ENCODE peak calls at places on chromosomes 11 and 22, in eight cellular contexts. O is nucleus accumbens; D is H4; C is Kasumi-1; H is activated CD4-positive, alpha-beta T cell treated with anti-CD3 and anti-CD28 coated beads, Interleukin-2, amount 50 U/mL, for 1 hour; E is AG09309; X is psoas muscle; V is stimulated activated CD4-positive, alpha-beta T cell treated with anti-CD3 and anti-CD28 coated beads, Interleukin-15, amount 100 ng/mL, for 24 hours. Z is an unnamed sample.

GRCh38 chr22:33389927-33390326 is 331.7 kb upstream of the SYN3 start:
- DNase-seq in O (no peak), D (no peak), C (no peak), H (no peak), E (no peak), X (no peak), V (no peak), Z (no peak)

GRCh38 chr11:15937601-15938361 is 418.6 kb downstream of the SOX6 start:
- DNase-seq in O (no peak), D (no peak), C (no peak), H (no peak), E (no peak), X (no peak), V (no peak), Z (no peak)

GRCh38 chr11:1392561-1392960 is 2.8 kb downstream of the BRSK2 start:
- DNase-seq in O (no peak), D (no peak), C (no peak), H (no peak), E (no peak), X (no peak), V (no peak), Z (no peak)

GRCh38 chr11:20161923-20162322 is 1.6 kb upstream of the DBX1 start:
- DNase-seq in O (no peak), D (no peak), C (no peak), H (no peak), E (no peak), X (no peak), V (no peak), Z (no peak)

GRCh38 chr22:46693634-46694422 is 44.2 kb downstream of the CERK start:
- DNase-seq in O (no peak), D (no peak), C (no peak), H (no peak), E (no peak), X (no peak), V (no peak), Z (no peak)

GRCh38 chr11:131687291-131688055 is 317.1 kb downstream of the NTM start:
- DNase-seq in O (no peak), D (no peak), C (no peak), H (no peak), E (no peak), X (no peak), V (no peak), Z (no peak)

GRCh38 chr22:47090591-47091240 is 328.3 kb downstream of the TBC1D22A start:
- DNase-seq in O (no peak), D (no peak), C (no peak), H (peak; percentile 32), E (peak; percentile 11), X (no peak), V (peak; percentile 14), Z (no peak)

GRCh38 chr11:61996933-61997332 is 29.5 kb upstream of the FTH1 start:
- DNase-seq in O (peak; percentile 66), D (no peak), C (no peak), H (no peak), E (no peak), X (no peak), V (no peak), Z (no peak)

GRCh38 chr11:73201249-73201648 is 16.8 kb upstream of the P2RY2 start:
- DNase-seq in O (no peak), D (no peak), C (no peak), H (no peak), E (no peak), X (no peak), V (no peak), Z (no peak)

GRCh38 chr11:12963789-12964536 is 45.2 kb upstream of the RASSF10 start:
- DNase-seq in O (peak; percentile 48), D (peak; percentile 69), C (peak; percentile 52), H (peak; percentile 54), E (no peak), X (peak; percentile 56), V (peak; percentile 74), Z (no peak)

GRCh38 chr22:30183861-30184278 is 62.7 kb downstream of the LIF start:
- DNase-seq in O (no peak), D (no peak), C (no peak), H (no peak), E (no peak), X (no peak), V (no peak), Z (no peak)

GRCh38 chr11:69320326-69320725 is 26.4 kb downstream of the MYEOV start:
- DNase-seq in O (no peak), D (no peak), C (no peak), H (no peak), E (no peak), X (no peak), V (no peak), Z (no peak)

GRCh38 chr11:19049351-19049750 is 11.2 kb downstream of the MRGPRX2 start:
- DNase-seq in O (no peak), D (no peak), C (no peak), H (no peak), E (no peak), X (no peak), V (no peak), Z (no peak)

GRCh38 chr11:115958089-115959000 is 454.1 kb upstream of the CADM1 start:
- DNase-seq in O (no peak), D (no peak), C (no peak), H (no peak), E (no peak), X (no peak), V (no peak), Z (no peak)

GRCh38 chr11:133659542-133660201 is 127.4 kb upstream of the OPCML start:
- DNase-seq in O (no peak), D (no peak), C (no peak), H (no peak), E (no peak), X (no peak), V (no peak), Z (no peak)

GRCh38 chr11:1843796-1844195 is 5.0 kb downstream of the TNNI2 start:
- DNase-seq in O (no peak), D (no peak), C (no peak), H (no peak), E (no peak), X (no peak), V (no peak), Z (no peak)

GRCh38 chr11:60130496-60130895 is 42.0 kb downstream of the MS4A2 start:
- DNase-seq in O (no peak), D (no peak), C (peak; percentile 70), H (no peak), E (no peak), X (no peak), V (peak; percentile 12), Z (peak; percentile 20)

GRCh38 chr22:49756201-49756600 is 71.5 kb downstream of the BRD1 start:
- DNase-seq in O (no peak), D (no peak), C (no peak), H (no peak), E (no peak), X (no peak), V (no peak), Z (no peak)

GRCh38 chr11:2932850-2933251 is 3.6 kb upstream of the PHLDA2 start:
- DNase-seq in O (no peak), D (peak; percentile 80), C (no peak), H (no peak), E (no peak), X (no peak), V (no peak), Z (no peak)

GRCh38 chr11:79156031-79156430 is 284.8 kb downstream of the TENM4 start:
- DNase-seq in O (no peak), D (no peak), C (no peak), H (no peak), E (no peak), X (no peak), V (no peak), Z (no peak)

GRCh38 chr11:114059278-114059983 is at the start of gene ZBTB16:
- DNase-seq in O (peak; percentile 93), D (no peak), C (peak; percentile 5), H (peak; percentile 53), E (no peak), X (peak; percentile 90), V (peak; percentile 64), Z (peak; percentile 86)

GRCh38 chr22:31938258-31938657 is 6.1 kb upstream of the YWHAH start:
- DNase-seq in O (peak; percentile 36), D (no peak), C (no peak), H (no peak), E (no peak), X (no peak), V (no peak), Z (no peak)

GRCh38 chr22:50314081-50314454 is 6.6 kb upstream of the PLXNB2 start:
- DNase-seq in O (no peak), D (no peak), C (no peak), H (no peak), E (no peak), X (no peak), V (no peak), Z (no peak)

GRCh38 chr11:124899376-124900145 is 1.9 kb upstream of the ROBO4 start:
- DNase-seq in O (no peak), D (no peak), C (no peak), H (no peak), E (no peak), X (no peak), V (no peak), Z (no peak)

GRCh38 chr11:75858613-75859012 is 43.6 kb downstream of the UVRAG start:
- DNase-seq in O (no peak), D (no peak), C (no peak), H (no peak), E (peak; percentile 29), X (no peak), V (no peak), Z (no peak)

GRCh38 chr11:563812-564578 is 3.2 kb downstream of the RASSF7 start:
- DNase-seq in O (no peak), D (no peak), C (no peak), H (no peak), E (no peak), X (no peak), V (no peak), Z (no peak)

GRCh38 chr11:123458501-123458900 is 28.4 kb downstream of the GRAMD1B start:
- DNase-seq in O (no peak), D (no peak), C (no peak), H (no peak), E (no peak), X (no peak), V (no peak), Z (no peak)

GRCh38 chr22:42792909-42793847 is 63.9 kb downstream of the ARFGAP3 start:
- DNase-seq in O (no peak), D (no peak), C (no peak), H (no peak), E (no peak), X (peak; percentile 56), V (no peak), Z (no peak)

GRCh38 chr22:25564979-25565677 is 653 bp downstream of the GRK3 start:
- DNase-seq in O (no peak), D (no peak), C (no peak), H (peak; percentile 3), E (no peak), X (peak; percentile 33), V (peak; percentile 53), Z (no peak)

GRCh38 chr11:20080032-20080685 is 80.1 kb downstream of the DBX1 start:
- DNase-seq in O (no peak), D (no peak), C (no peak), H (no peak), E (no peak), X (no peak), V (no peak), Z (no peak)

GRCh38 chr22:36160499-36160942 is at the start of gene APOL3:
- DNase-seq in O (no peak), D (peak; percentile 43), C (no peak), H (no peak), E (no peak), X (peak; percentile 70), V (peak; percentile 58), Z (peak; percentile 32)

GRCh38 chr11:17129003-17129402 is 51.5 kb upstream of the RPS13 start:
- DNase-seq in O (no peak), D (no peak), C (no peak), H (no peak), E (no peak), X (no peak), V (no peak), Z (no peak)

GRCh38 chr11:35364101-35364780 is 55.1 kb downstream of the SLC1A2 start:
- DNase-seq in O (no peak), D (peak; percentile 92), C (no peak), H (no peak), E (peak; percentile 74), X (peak; percentile 80), V (no peak), Z (no peak)

GRCh38 chr22:17443413-17444203 is 74.3 kb downstream of the CECR2 start:
- DNase-seq in O (no peak), D (no peak), C (no peak), H (no peak), E (no peak), X (peak; percentile 30), V (no peak), Z (no peak)